ENCODE peak calls at places on chromosome 15, in nine cellular contexts. One of them, this sample, is unnamed.

GRCh38 chr15:61935493-61935892 is 124.8 kb downstream of the VPS13C start:
- DNase-seq in AG09319: no peak
- DNase-seq in bronchial epithelial cell: peak
- DNase-seq in activated CD8-positive, alpha-beta memory T cell treated with anti-CD3 and anti-CD28 coated beads for 48 hours: no peak
- DNase-seq in HT1080: no peak
- DNase-seq in EL: no peak
- DNase-seq in activated T-helper 1 cell treated with anti-CD3 and anti-CD28 coated beads, Interleukin-12 subunit alpha, Interleukin-12 subunit beta, Interleukin-2, Interleukin-4 antibody, amounts not matched to agents 30 ng/mL and 10 ng/mL and 1 ng/mL, durations not matched to agents 14 hours and 24 hours and 36 hours: no peak
- DNase-seq in RPMI8226: no peak
- DNase-seq in upper lobe of right lung: no peak
- DNase-seq in this sample: no peak

GRCh38 chr15:31501536-31502157 is 175.0 kb downstream of the KLF13 start:
- DNase-seq in EL: no peak
- DNase-seq in activated CD8-positive, alpha-beta memory T cell treated with anti-CD3 and anti-CD28 coated beads for 48 hours: no peak
- DNase-seq in RPMI8226: no peak
- DNase-seq in bronchial epithelial cell: no peak
- DNase-seq in HT1080: no peak
- DNase-seq in upper lobe of right lung: no peak
- DNase-seq in activated T-helper 1 cell treated with anti-CD3 and anti-CD28 coated beads, Interleukin-12 subunit alpha, Interleukin-12 subunit beta, Interleukin-2, Interleukin-4 antibody, amounts not matched to agents 30 ng/mL and 10 ng/mL and 1 ng/mL, durations not matched to agents 14 hours and 24 hours and 36 hours: no peak
- DNase-seq in AG09319: no peak
- DNase-seq in this sample: no peak

GRCh38 chr15:31488437-31489204 is 162.0 kb downstream of the KLF13 start:
- DNase-seq in bronchial epithelial cell: peak
- DNase-seq in EL: peak
- DNase-seq in RPMI8226: peak
- DNase-seq in HT1080: peak
- DNase-seq in AG09319: peak
- DNase-seq in upper lobe of right lung: peak
- DNase-seq in activated CD8-positive, alpha-beta memory T cell treated with anti-CD3 and anti-CD28 coated beads for 48 hours: no peak
- DNase-seq in activated T-helper 1 cell treated with anti-CD3 and anti-CD28 coated beads, Interleukin-12 subunit alpha, Interleukin-12 subunit beta, Interleukin-2, Interleukin-4 antibody, amounts not matched to agents 30 ng/mL and 10 ng/mL and 1 ng/mL, durations not matched to agents 14 hours and 24 hours and 36 hours: peak
- DNase-seq in this sample: peak

GRCh38 chr15:86347245-86347644 is 267.6 kb downstream of the AGBL1 start:
- DNase-seq in bronchial epithelial cell: peak
- DNase-seq in activated T-helper 1 cell treated with anti-CD3 and anti-CD28 coated beads, Interleukin-12 subunit alpha, Interleukin-12 subunit beta, Interleukin-2, Interleukin-4 antibody, amounts not matched to agents 30 ng/mL and 10 ng/mL and 1 ng/mL, durations not matched to agents 14 hours and 24 hours and 36 hours: no peak
- DNase-seq in HT1080: peak
- DNase-seq in activated CD8-positive, alpha-beta memory T cell treated with anti-CD3 and anti-CD28 coated beads for 48 hours: no peak
- DNase-seq in upper lobe of right lung: no peak
- DNase-seq in RPMI8226: no peak
- DNase-seq in AG09319: no peak
- DNase-seq in EL: no peak
- DNase-seq in this sample: no peak

GRCh38 chr15:85711590-85712192 is 83.0 kb downstream of the KLHL25 start:
- DNase-seq in activated CD8-positive, alpha-beta memory T cell treated with anti-CD3 and anti-CD28 coated beads for 48 hours: no peak
- DNase-seq in upper lobe of right lung: no peak
- DNase-seq in RPMI8226: no peak
- DNase-seq in EL: no peak
- DNase-seq in bronchial epithelial cell: no peak
- DNase-seq in activated T-helper 1 cell treated with anti-CD3 and anti-CD28 coated beads, Interleukin-12 subunit alpha, Interleukin-12 subunit beta, Interleukin-2, Interleukin-4 antibody, amounts not matched to agents 30 ng/mL and 10 ng/mL and 1 ng/mL, durations not matched to agents 14 hours and 24 hours and 36 hours: no peak
- DNase-seq in HT1080: no peak
- DNase-seq in AG09319: no peak
- DNase-seq in this sample: no peak

GRCh38 chr15:75697523-75698398 is 14.9 kb downstream of the CSPG4 start:
- DNase-seq in upper lobe of right lung: no peak
- DNase-seq in HT1080: no peak
- DNase-seq in AG09319: no peak
- DNase-seq in activated T-helper 1 cell treated with anti-CD3 and anti-CD28 coated beads, Interleukin-12 subunit alpha, Interleukin-12 subunit beta, Interleukin-2, Interleukin-4 antibody, amounts not matched to agents 30 ng/mL and 10 ng/mL and 1 ng/mL, durations not matched to agents 14 hours and 24 hours and 36 hours: no peak
- DNase-seq in EL: peak
- DNase-seq in RPMI8226: no peak
- DNase-seq in bronchial epithelial cell: no peak
- DNase-seq in activated CD8-positive, alpha-beta memory T cell treated with anti-CD3 and anti-CD28 coated beads for 48 hours: no peak
- DNase-seq in this sample: no peak

GRCh38 chr15:67033012-67033411 is 32.4 kb upstream of the SMAD3 start:
- DNase-seq in AG09319: no peak
- DNase-seq in EL: no peak
- DNase-seq in activated T-helper 1 cell treated with anti-CD3 and anti-CD28 coated beads, Interleukin-12 subunit alpha, Interleukin-12 subunit beta, Interleukin-2, Interleukin-4 antibody, amounts not matched to agents 30 ng/mL and 10 ng/mL and 1 ng/mL, durations not matched to agents 14 hours and 24 hours and 36 hours: no peak
- DNase-seq in activated CD8-positive, alpha-beta memory T cell treated with anti-CD3 and anti-CD28 coated beads for 48 hours: no peak
- DNase-seq in upper lobe of right lung: no peak
- DNase-seq in bronchial epithelial cell: no peak
- DNase-seq in RPMI8226: no peak
- DNase-seq in HT1080: no peak
- DNase-seq in this sample: no peak

GRCh38 chr15:99132122-99132521 is 27.2 kb downstream of the SYNM start:
- DNase-seq in HT1080: no peak
- DNase-seq in bronchial epithelial cell: no peak
- DNase-seq in RPMI8226: no peak
- DNase-seq in EL: no peak
- DNase-seq in AG09319: no peak
- DNase-seq in upper lobe of right lung: no peak
- DNase-seq in activated T-helper 1 cell treated with anti-CD3 and anti-CD28 coated beads, Interleukin-12 subunit alpha, Interleukin-12 subunit beta, Interleukin-2, Interleukin-4 antibody, amounts not matched to agents 30 ng/mL and 10 ng/mL and 1 ng/mL, durations not matched to agents 14 hours and 24 hours and 36 hours: no peak
- DNase-seq in activated CD8-positive, alpha-beta memory T cell treated with anti-CD3 and anti-CD28 coated beads for 48 hours: no peak
- DNase-seq in this sample: no peak

GRCh38 chr15:80875568-80875967 is 96.4 kb downstream of the CEMIP start:
- DNase-seq in upper lobe of right lung: no peak
- DNase-seq in activated T-helper 1 cell treated with anti-CD3 and anti-CD28 coated beads, Interleukin-12 subunit alpha, Interleukin-12 subunit beta, Interleukin-2, Interleukin-4 antibody, amounts not matched to agents 30 ng/mL and 10 ng/mL and 1 ng/mL, durations not matched to agents 14 hours and 24 hours and 36 hours: no peak
- DNase-seq in RPMI8226: no peak
- DNase-seq in activated CD8-positive, alpha-beta memory T cell treated with anti-CD3 and anti-CD28 coated beads for 48 hours: no peak
- DNase-seq in AG09319: no peak
- DNase-seq in bronchial epithelial cell: no peak
- DNase-seq in HT1080: no peak
- DNase-seq in EL: no peak
- DNase-seq in this sample: no peak

GRCh38 chr15:85063522-85063921 is 81.9 kb downstream of the PDE8A start:
- DNase-seq in AG09319: no peak
- DNase-seq in activated CD8-positive, alpha-beta memory T cell treated with anti-CD3 and anti-CD28 coated beads for 48 hours: no peak
- DNase-seq in activated T-helper 1 cell treated with anti-CD3 and anti-CD28 coated beads, Interleukin-12 subunit alpha, Interleukin-12 subunit beta, Interleukin-2, Interleukin-4 antibody, amounts not matched to agents 30 ng/mL and 10 ng/mL and 1 ng/mL, durations not matched to agents 14 hours and 24 hours and 36 hours: no peak
- DNase-seq in RPMI8226: no peak
- DNase-seq in HT1080: no peak
- DNase-seq in bronchial epithelial cell: no peak
- DNase-seq in upper lobe of right lung: no peak
- DNase-seq in EL: no peak
- DNase-seq in this sample: no peak

GRCh38 chr15:55250392-55250791 is 39.2 kb downstream of the RAB27A start:
- DNase-seq in EL: peak
- DNase-seq in RPMI8226: no peak
- DNase-seq in upper lobe of right lung: no peak
- DNase-seq in activated CD8-positive, alpha-beta memory T cell treated with anti-CD3 and anti-CD28 coated beads for 48 hours: no peak
- DNase-seq in activated T-helper 1 cell treated with anti-CD3 and anti-CD28 coated beads, Interleukin-12 subunit alpha, Interleukin-12 subunit beta, Interleukin-2, Interleukin-4 antibody, amounts not matched to agents 30 ng/mL and 10 ng/mL and 1 ng/mL, durations not matched to agents 14 hours and 24 hours and 36 hours: no peak
- DNase-seq in AG09319: peak
- DNase-seq in bronchial epithelial cell: peak
- DNase-seq in HT1080: no peak
- DNase-seq in this sample: no peak

GRCh38 chr15:70406624-70407390 is 309.1 kb upstream of the TLE3 start:
- DNase-seq in bronchial epithelial cell: no peak
- DNase-seq in HT1080: no peak
- DNase-seq in EL: no peak
- DNase-seq in AG09319: no peak
- DNase-seq in RPMI8226: no peak
- DNase-seq in activated T-helper 1 cell treated with anti-CD3 and anti-CD28 coated beads, Interleukin-12 subunit alpha, Interleukin-12 subunit beta, Interleukin-2, Interleukin-4 antibody, amounts not matched to agents 30 ng/mL and 10 ng/mL and 1 ng/mL, durations not matched to agents 14 hours and 24 hours and 36 hours: no peak
- DNase-seq in upper lobe of right lung: no peak
- DNase-seq in activated CD8-positive, alpha-beta memory T cell treated with anti-CD3 and anti-CD28 coated beads for 48 hours: no peak
- DNase-seq in this sample: no peak

GRCh38 chr15:96296264-96296663 is 34.2 kb upstream of the NR2F2 start:
- DNase-seq in upper lobe of right lung: no peak
- DNase-seq in RPMI8226: no peak
- DNase-seq in AG09319: no peak
- DNase-seq in HT1080: peak
- DNase-seq in activated CD8-positive, alpha-beta memory T cell treated with anti-CD3 and anti-CD28 coated beads for 48 hours: no peak
- DNase-seq in bronchial epithelial cell: peak
- DNase-seq in activated T-helper 1 cell treated with anti-CD3 and anti-CD28 coated beads, Interleukin-12 subunit alpha, Interleukin-12 subunit beta, Interleukin-2, Interleukin-4 antibody, amounts not matched to agents 30 ng/mL and 10 ng/mL and 1 ng/mL, durations not matched to agents 14 hours and 24 hours and 36 hours: no peak
- DNase-seq in EL: peak
- DNase-seq in this sample: no peak

GRCh38 chr15:74302821-74303359 is 64.6 kb downstream of the CYP11A1 start:
- DNase-seq in EL: no peak
- DNase-seq in activated CD8-positive, alpha-beta memory T cell treated with anti-CD3 and anti-CD28 coated beads for 48 hours: no peak
- DNase-seq in HT1080: no peak
- DNase-seq in bronchial epithelial cell: peak
- DNase-seq in upper lobe of right lung: no peak
- DNase-seq in AG09319: no peak
- DNase-seq in activated T-helper 1 cell treated with anti-CD3 and anti-CD28 coated beads, Interleukin-12 subunit alpha, Interleukin-12 subunit beta, Interleukin-2, Interleukin-4 antibody, amounts not matched to agents 30 ng/mL and 10 ng/mL and 1 ng/mL, durations not matched to agents 14 hours and 24 hours and 36 hours: no peak
- DNase-seq in RPMI8226: peak
- DNase-seq in this sample: no peak

GRCh38 chr15:53808058-53808703 is 48.7 kb upstream of the WDR72 start:
- DNase-seq in EL: no peak
- DNase-seq in bronchial epithelial cell: peak
- DNase-seq in activated T-helper 1 cell treated with anti-CD3 and anti-CD28 coated beads, Interleukin-12 subunit alpha, Interleukin-12 subunit beta, Interleukin-2, Interleukin-4 antibody, amounts not matched to agents 30 ng/mL and 10 ng/mL and 1 ng/mL, durations not matched to agents 14 hours and 24 hours and 36 hours: no peak
- DNase-seq in AG09319: no peak
- DNase-seq in HT1080: no peak
- DNase-seq in RPMI8226: peak
- DNase-seq in upper lobe of right lung: no peak
- DNase-seq in activated CD8-positive, alpha-beta memory T cell treated with anti-CD3 and anti-CD28 coated beads for 48 hours: no peak
- DNase-seq in this sample: no peak

GRCh38 chr15:75712668-75713337 is at the start of gene CSPG4:
- DNase-seq in activated CD8-positive, alpha-beta memory T cell treated with anti-CD3 and anti-CD28 coated beads for 48 hours: no peak
- DNase-seq in bronchial epithelial cell: no peak
- DNase-seq in AG09319: no peak
- DNase-seq in upper lobe of right lung: no peak
- DNase-seq in HT1080: peak
- DNase-seq in activated T-helper 1 cell treated with anti-CD3 and anti-CD28 coated beads, Interleukin-12 subunit alpha, Interleukin-12 subunit beta, Interleukin-2, Interleukin-4 antibody, amounts not matched to agents 30 ng/mL and 10 ng/mL and 1 ng/mL, durations not matched to agents 14 hours and 24 hours and 36 hours: no peak
- DNase-seq in EL: peak
- DNase-seq in RPMI8226: no peak
- DNase-seq in this sample: no peak

GRCh38 chr15:29040367-29040745 is 154.6 kb downstream of the APBA2 start:
- DNase-seq in upper lobe of right lung: peak
- DNase-seq in activated CD8-positive, alpha-beta memory T cell treated with anti-CD3 and anti-CD28 coated beads for 48 hours: no peak
- DNase-seq in RPMI8226: no peak
- DNase-seq in EL: no peak
- DNase-seq in AG09319: no peak
- DNase-seq in HT1080: no peak
- DNase-seq in bronchial epithelial cell: no peak
- DNase-seq in activated T-helper 1 cell treated with anti-CD3 and anti-CD28 coated beads, Interleukin-12 subunit alpha, Interleukin-12 subunit beta, Interleukin-2, Interleukin-4 antibody, amounts not matched to agents 30 ng/mL and 10 ng/mL and 1 ng/mL, durations not matched to agents 14 hours and 24 hours and 36 hours: no peak
- DNase-seq in this sample: no peak

GRCh38 chr15:35929740-35930444 is 383.9 kb upstream of the DPH6 start:
- DNase-seq in bronchial epithelial cell: no peak
- DNase-seq in EL: no peak
- DNase-seq in RPMI8226: no peak
- DNase-seq in upper lobe of right lung: no peak
- DNase-seq in activated CD8-positive, alpha-beta memory T cell treated with anti-CD3 and anti-CD28 coated beads for 48 hours: no peak
- DNase-seq in HT1080: no peak
- DNase-seq in AG09319: no peak
- DNase-seq in activated T-helper 1 cell treated with anti-CD3 and anti-CD28 coated beads, Interleukin-12 subunit alpha, Interleukin-12 subunit beta, Interleukin-2, Interleukin-4 antibody, amounts not matched to agents 30 ng/mL and 10 ng/mL and 1 ng/mL, durations not matched to agents 14 hours and 24 hours and 36 hours: no peak
- DNase-seq in this sample: no peak

GRCh38 chr15:69317392-69317841 is 18.7 kb downstream of the PAQR5 start:
- DNase-seq in RPMI8226: no peak
- DNase-seq in EL: no peak
- DNase-seq in AG09319: no peak
- DNase-seq in activated T-helper 1 cell treated with anti-CD3 and anti-CD28 coated beads, Interleukin-12 subunit alpha, Interleukin-12 subunit beta, Interleukin-2, Interleukin-4 antibody, amounts not matched to agents 30 ng/mL and 10 ng/mL and 1 ng/mL, durations not matched to agents 14 hours and 24 hours and 36 hours: no peak
- DNase-seq in upper lobe of right lung: no peak
- DNase-seq in bronchial epithelial cell: no peak
- DNase-seq in activated CD8-positive, alpha-beta memory T cell treated with anti-CD3 and anti-CD28 coated beads for 48 hours: no peak
- DNase-seq in HT1080: no peak
- DNase-seq in this sample: no peak